ENCODE peak calls at places on chromosome 2, in six cellular contexts. One of them, this sample, is unnamed.

GRCh38 chr2:8923173-8923572 is 80.3 kb downstream of the MBOAT2 start:
- DNase-seq in H9: no peak
- DNase-seq in IMR-90: no peak
- DNase-seq in trophoblast cell: no peak
- DNase-seq in H1: no peak
- DNase-seq in neuronal stem cell: no peak
- DNase-seq in this sample: no peak

GRCh38 chr2:199336546-199336945 is 121.2 kb downstream of the SATB2 start:
- DNase-seq in H9: no peak
- DNase-seq in IMR-90: no peak
- DNase-seq in trophoblast cell: no peak
- DNase-seq in H1: no peak
- DNase-seq in neuronal stem cell: no peak
- DNase-seq in this sample: no peak

GRCh38 chr2:232861353-232861752 is 8.7 kb upstream of the SNORC start:
- DNase-seq in H9: no peak
- DNase-seq in IMR-90: no peak
- DNase-seq in trophoblast cell: no peak
- DNase-seq in H1: peak
- DNase-seq in neuronal stem cell: no peak
- DNase-seq in this sample: no peak

GRCh38 chr2:120389036-120389391 is 43.1 kb downstream of the INHBB start:
- DNase-seq in H9: peak
- DNase-seq in IMR-90: no peak
- DNase-seq in trophoblast cell: no peak
- DNase-seq in H1: no peak
- DNase-seq in neuronal stem cell: no peak
- DNase-seq in this sample: no peak

GRCh38 chr2:104487381-104487780 is 366.5 kb upstream of the POU3F3 start:
- DNase-seq in H9: no peak
- DNase-seq in IMR-90: no peak
- DNase-seq in trophoblast cell: no peak
- DNase-seq in H1: no peak
- DNase-seq in neuronal stem cell: no peak
- DNase-seq in this sample: no peak

GRCh38 chr2:238439093-238439849 is 12.5 kb downstream of the ASB1 start:
- DNase-seq in H9: no peak
- DNase-seq in IMR-90: peak
- DNase-seq in trophoblast cell: peak
- DNase-seq in H1: no peak
- DNase-seq in neuronal stem cell: no peak
- DNase-seq in this sample: no peak

GRCh38 chr2:167430447-167430846 is 542.2 kb downstream of the XIRP2 start:
- DNase-seq in H9: no peak
- DNase-seq in IMR-90: no peak
- DNase-seq in trophoblast cell: no peak
- DNase-seq in H1: no peak
- DNase-seq in neuronal stem cell: no peak
- DNase-seq in this sample: no peak

GRCh38 chr2:168515502-168515901 is 59.4 kb downstream of the CERS6 start:
- DNase-seq in H9: no peak
- DNase-seq in IMR-90: peak
- DNase-seq in trophoblast cell: no peak
- DNase-seq in H1: no peak
- DNase-seq in neuronal stem cell: no peak
- DNase-seq in this sample: peak

GRCh38 chr2:217669831-217670230 is 333.0 kb downstream of the TNS1 start:
- DNase-seq in H9: no peak
- DNase-seq in IMR-90: peak
- DNase-seq in trophoblast cell: no peak
- DNase-seq in H1: no peak
- DNase-seq in neuronal stem cell: no peak
- DNase-seq in this sample: no peak

GRCh38 chr2:21103274-21103891 is 20.4 kb upstream of the TDRD15 start:
- DNase-seq in H9: no peak
- DNase-seq in IMR-90: no peak
- DNase-seq in trophoblast cell: no peak
- DNase-seq in H1: no peak
- DNase-seq in neuronal stem cell: no peak
- DNase-seq in this sample: no peak

GRCh38 chr2:122622896-122623295 is 867.4 kb downstream of the TSN start:
- DNase-seq in H9: no peak
- DNase-seq in IMR-90: no peak
- DNase-seq in trophoblast cell: no peak
- DNase-seq in H1: no peak
- DNase-seq in neuronal stem cell: peak
- DNase-seq in this sample: no peak

GRCh38 chr2:1900736-1901135 is 156.4 kb upstream of the PXDN start:
- DNase-seq in H9: peak
- DNase-seq in IMR-90: no peak
- DNase-seq in trophoblast cell: no peak
- DNase-seq in H1: peak
- DNase-seq in neuronal stem cell: no peak
- DNase-seq in this sample: no peak

GRCh38 chr2:12116228-12116750 is 369.9 kb downstream of the LPIN1 start:
- DNase-seq in H9: no peak
- DNase-seq in IMR-90: no peak
- DNase-seq in trophoblast cell: no peak
- DNase-seq in H1: no peak
- DNase-seq in neuronal stem cell: no peak
- DNase-seq in this sample: no peak

GRCh38 chr2:65107530-65107929 is 22.4 kb downstream of the RAB1A start:
- DNase-seq in H9: no peak
- DNase-seq in IMR-90: no peak
- DNase-seq in trophoblast cell: no peak
- DNase-seq in H1: no peak
- DNase-seq in neuronal stem cell: no peak
- DNase-seq in this sample: no peak
- H3K18ac ChIP-seq in H9: no peak
- H3K18ac ChIP-seq in IMR-90: no peak
- H3K18ac ChIP-seq in trophoblast cell: peak
- H3K18ac ChIP-seq in H1: no peak
- H3K18ac ChIP-seq in neuronal stem cell: no peak
- H3K18ac ChIP-seq in this sample: no peak

DNA sequence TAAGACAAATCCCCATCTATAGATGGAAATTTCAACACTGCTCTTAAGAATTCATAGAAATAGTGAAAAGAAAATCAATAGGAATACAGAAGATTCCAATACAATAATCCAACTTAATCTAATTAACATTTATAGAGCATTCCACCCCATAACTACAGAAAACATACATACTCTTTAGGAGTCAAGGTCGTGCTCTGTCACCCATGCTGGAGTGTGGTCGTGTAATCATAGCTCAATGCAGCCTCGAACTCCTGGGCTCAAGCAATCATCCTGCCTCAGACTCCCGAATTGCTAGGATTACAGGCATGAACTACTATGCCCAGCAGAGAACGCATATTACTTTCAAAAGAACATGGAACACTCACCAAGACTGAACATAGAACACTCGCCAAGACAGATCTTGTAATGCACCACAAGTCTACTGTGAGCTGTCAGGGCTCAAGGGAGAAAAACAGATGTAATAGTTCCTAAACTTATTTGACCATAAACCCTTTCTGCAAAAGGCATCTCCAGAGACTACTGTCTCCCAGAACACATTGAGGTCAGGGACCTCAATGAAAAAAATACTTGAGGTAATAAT is 14.1 kb downstream of the MEMO1 start:
- DNase-seq in H9: no peak
- DNase-seq in IMR-90: no peak
- DNase-seq in trophoblast cell: no peak
- DNase-seq in H1: no peak
- DNase-seq in neuronal stem cell: no peak
- DNase-seq in this sample: no peak
- H4K91ac ChIP-seq in H9: no peak
- H4K91ac ChIP-seq in IMR-90: no peak
- H4K91ac ChIP-seq in trophoblast cell: no peak
- H4K91ac ChIP-seq in H1: no peak
- H4K91ac ChIP-seq in neuronal stem cell: no peak
- H4K91ac ChIP-seq in this sample: no peak

DNA sequence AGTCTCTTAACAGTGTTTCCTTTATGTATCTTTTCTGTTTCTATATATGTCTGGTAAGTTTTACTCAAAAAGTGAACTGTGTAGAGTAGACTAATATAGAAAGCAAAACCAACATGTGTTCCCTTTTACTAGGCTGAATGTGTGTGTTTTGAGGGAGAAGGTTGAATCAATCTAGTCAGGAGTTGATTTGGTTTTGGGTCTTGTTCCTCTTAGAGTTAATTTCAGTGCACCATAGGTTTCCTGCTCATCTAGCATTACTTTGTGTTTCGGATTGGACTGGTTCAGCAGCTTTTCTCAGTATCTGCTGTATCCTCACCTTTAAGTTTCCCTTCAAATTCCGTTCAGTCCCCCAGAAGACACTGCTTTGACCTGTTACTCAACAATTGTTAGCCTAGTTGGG is 52.0 kb upstream of the TRIM43 start:
- DNase-seq in H9: no peak
- DNase-seq in IMR-90: no peak
- DNase-seq in trophoblast cell: no peak
- DNase-seq in H1: no peak
- DNase-seq in neuronal stem cell: no peak
- DNase-seq in this sample: no peak
- H3K14ac ChIP-seq in H9: no peak
- H3K14ac ChIP-seq in IMR-90: no peak
- H3K14ac ChIP-seq in trophoblast cell: no peak
- H3K14ac ChIP-seq in H1: no peak
- H3K14ac ChIP-seq in neuronal stem cell: no peak
- H3K14ac ChIP-seq in this sample: no peak

DNA sequence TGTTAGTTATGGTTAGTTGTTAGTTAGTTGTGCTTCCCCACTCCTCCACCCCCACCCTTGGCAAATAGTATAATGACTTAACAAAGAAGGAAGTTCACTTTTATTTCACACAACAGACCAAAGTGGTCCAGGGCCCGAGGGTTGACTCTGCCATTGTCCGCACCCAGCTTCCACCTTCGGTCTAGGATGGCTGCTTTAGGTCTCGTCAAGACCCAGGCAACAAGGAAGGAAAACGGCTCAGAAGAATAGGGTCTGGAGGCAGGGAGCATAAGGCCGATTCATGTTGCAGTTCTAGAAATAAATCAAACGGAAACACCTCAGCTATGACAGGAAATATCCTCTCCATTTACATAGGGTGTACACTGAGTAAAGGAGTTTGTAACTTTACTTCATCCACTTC is 206.0 kb upstream of the CXCR4 start:
- DNase-seq in H9: no peak
- DNase-seq in IMR-90: no peak
- DNase-seq in trophoblast cell: no peak
- DNase-seq in H1: no peak
- DNase-seq in neuronal stem cell: no peak
- DNase-seq in this sample: no peak
- H3K18ac ChIP-seq in H9: no peak
- H3K18ac ChIP-seq in IMR-90: no peak
- H3K18ac ChIP-seq in trophoblast cell: no peak
- H3K18ac ChIP-seq in H1: no peak
- H3K18ac ChIP-seq in neuronal stem cell: peak
- H3K18ac ChIP-seq in this sample: no peak

This sample was measured in mesenchymal stem cell.